ENCODE peak calls at places on chromosomes 13 and 19, in four cellular contexts. I is H1, K is HepG2, E is K562. S is an unnamed sample.

GRCh38 chr13:110262494-110262893 is 44.5 kb downstream of the COL4A1 start:
- DNase-seq in E (no peak), K (no peak), I (no peak), S (no peak)

GRCh38 chr19:15374796-15375440 is 4.7 kb downstream of the AKAP8 start:
- DNase-seq in I (no peak), E (no peak), K (no peak), S (no peak)

GRCh38 chr19:15248648-15249559 is 16.7 kb upstream of the EPHX3 start:
- DNase-seq in E (no peak), I (no peak), K (no peak), S (peak)

GRCh38 chr13:31896427-31896826 is 135.1 kb upstream of the FRY start:
- DNase-seq in I (no peak), K (no peak), E (no peak), S (no peak)

GRCh38 chr19:21569497-21569870 is 64.1 kb downstream of the ZNF429 start:
- DNase-seq in K (no peak), E (no peak), I (no peak), S (no peak)

GRCh38 chr19:18612051-18612771 is 459 bp upstream of the TMEM59L start:
- DNase-seq in E (no peak), I (no peak), K (no peak), S (no peak)

GRCh38 chr19:55406869-55407624 is 541 bp downstream of the UBE2S start:
- DNase-seq in E (peak), I (no peak), K (no peak), S (no peak)

GRCh38 chr19:6273701-6274601 is 5.8 kb downstream of the MLLT1 start:
- DNase-seq in I (no peak), E (peak), K (peak), S (no peak)

GRCh38 chr13:36428083-36428482 is 4.2 kb upstream of the CCNA1 start:
- DNase-seq in I (no peak), K (no peak), E (no peak), S (peak)

GRCh38 chr19:28372800-28373199 is 840.2 kb downstream of the UQCRFS1 start:
- DNase-seq in I (no peak), E (no peak), K (no peak), S (no peak)

GRCh38 chr19:1513492-1514294 is 874 bp upstream of the ADAMTSL5 start:
- DNase-seq in K (no peak), E (peak), I (no peak), S (peak)

GRCh38 chr19:55546822-55547614 is 1.7 kb upstream of the SBK3 start:
- DNase-seq in K (peak), E (peak), I (no peak), S (peak)

GRCh38 chr13:79631260-79631659 is 150.3 kb downstream of the NDFIP2 start:
- DNase-seq in K (no peak), E (no peak), I (no peak), S (peak)

GRCh38 chr13:33109801-33110200 is 93.6 kb downstream of the KL start:
- DNase-seq in K (no peak), E (peak), I (no peak), S (no peak)

GRCh38 chr19:42553292-42554045 is 25.2 kb upstream of the CEACAM1 start:
- DNase-seq in I (no peak), K (peak), E (no peak), S (no peak)

GRCh38 chr19:40420766-40421467 is 4.9 kb downstream of the SERTAD1 start:
- DNase-seq in K (peak), E (peak), I (no peak), S (peak)

GRCh38 chr19:15587663-15588062 is 27.4 kb upstream of the CYP4F8 start:
- DNase-seq in K (no peak), E (no peak), I (no peak), S (no peak)

GRCh38 chr13:27970382-27971235 is 1.5 kb upstream of the CDX2 start:
- DNase-seq in E (no peak), I (no peak), K (no peak), S (no peak)

GRCh38 chr19:36837525-36837901 is 674 bp downstream of the ZNF790 start:
- DNase-seq in K (peak), I (no peak), E (no peak), S (no peak)

GRCh38 chr13:86282450-86282849 is 483.2 kb upstream of the SLITRK6 start:
- DNase-seq in E (no peak), I (no peak), K (no peak), S (no peak)

GRCh38 chr19:3025516-3025890 is 3.6 kb downstream of the TLE2 start:
- DNase-seq in K (no peak), I (no peak), E (no peak), S (no peak)

DNA sequence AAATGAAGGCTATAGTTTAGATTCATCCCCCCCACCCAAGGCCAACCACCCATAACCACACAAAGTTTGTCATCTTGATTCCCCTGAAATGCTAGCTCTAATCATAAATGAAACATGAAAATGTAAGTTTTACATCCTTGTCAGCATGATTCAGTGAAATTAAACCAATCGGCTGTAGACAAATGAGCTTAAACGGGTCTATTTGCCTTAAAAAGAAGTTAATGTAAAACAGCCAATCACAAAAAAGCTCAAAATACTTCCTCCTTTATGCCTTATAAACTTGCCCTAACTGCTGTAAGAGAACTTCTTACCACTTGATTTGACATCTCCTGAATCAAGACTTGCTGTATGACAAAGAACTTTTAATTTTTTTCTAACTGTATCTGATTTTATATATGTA is 34.5 kb upstream of the MRI1 start:
- DNase-seq in K (no peak), I (no peak), E (no peak), S (peak)
- TF ChIP-seq PHF8 in K (no peak), I (no peak), E (no peak), S (no peak)

DNA sequence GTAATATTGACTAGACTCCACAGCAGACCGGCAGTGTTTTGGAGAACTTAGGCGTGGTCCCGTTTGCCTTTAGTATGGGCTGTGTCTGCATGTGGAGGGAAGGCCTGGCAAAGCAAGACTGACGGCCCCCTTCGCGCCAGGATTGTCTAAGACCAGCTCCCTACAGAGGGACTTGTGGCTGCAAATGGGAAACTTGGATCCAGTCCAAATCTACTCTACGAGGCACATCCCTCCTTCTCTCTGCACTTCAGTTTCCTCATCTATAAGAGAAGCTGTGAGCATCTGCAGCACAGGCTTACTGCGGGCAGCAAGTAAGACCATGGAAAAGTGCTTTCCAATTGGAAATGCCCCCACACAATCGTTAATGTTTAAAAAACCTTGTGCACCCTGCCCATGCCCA is 350.1 kb downstream of the ZNF536 start:
- DNase-seq in E (no peak), I (no peak), K (no peak), S (no peak)
- TF ChIP-seq PHF8 in E (no peak), I (no peak), K (no peak), S (no peak)

DNA sequence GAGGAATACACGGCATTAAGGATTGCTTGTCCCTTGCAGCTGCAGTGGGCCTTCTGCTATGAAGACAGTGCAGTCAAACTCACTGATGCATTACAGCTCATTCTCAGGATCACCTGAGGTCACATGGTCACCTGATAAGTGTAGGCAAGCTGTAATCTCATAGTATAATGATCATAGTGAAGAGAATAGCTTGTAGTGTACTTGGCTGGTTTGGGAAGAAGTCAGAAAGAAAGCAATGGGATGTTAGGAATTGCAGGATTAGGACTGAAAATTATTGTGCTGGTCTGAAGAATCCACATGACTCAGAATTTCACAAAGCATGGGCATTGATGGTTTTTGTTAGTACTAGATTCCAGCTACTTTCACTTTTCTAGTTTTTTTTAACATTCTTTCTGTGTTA is 76.7 kb downstream of the MBNL2 start:
- DNase-seq in K (no peak), E (no peak), I (no peak), S (no peak)
- TF ChIP-seq PHF8 in K (no peak), E (no peak), I (no peak), S (no peak)

GRCh38 chr19:48102870-48103751 is 7.5 kb downstream of the PLA2G4C start:
- DNase-seq in K (peak), E (peak), I (no peak), S (peak)
- TF ChIP-seq PHF8 in K (no peak), E (no peak), I (no peak), S (no peak)

GRCh38 chr19:23823952-23824389 is 65.3 kb upstream of the ZNF681 start:
- DNase-seq in I (peak), E (peak), K (peak), S (peak)
- TF ChIP-seq PHF8 in I (no peak), E (no peak), K (no peak), S (no peak)

S was measured in A549.